ENCODE peak calls at places on chromosomes 11 and 22, in four cellular contexts. One of them, this sample, is unnamed.
A peak's percentile ranks its signal among the peaks of the same experiment; 100 is the strongest.

GRCh38 chr11:46557684-46558151 is 36.1 kb downstream of the AMBRA1 start:
- ATAC-seq in heart left ventricle: no peak
- ATAC-seq in lower lobe of right lung: peak; percentile 60
- ATAC-seq in pancreas: no peak
- ATAC-seq in this sample: peak; percentile 29

GRCh38 chr22:45783690-45784089 is 112.1 kb downstream of the ATXN10 start:
- ATAC-seq in pancreas: peak; percentile 33
- ATAC-seq in lower lobe of right lung: no peak
- ATAC-seq in heart left ventricle: no peak
- ATAC-seq in this sample: no peak

GRCh38 chr11:114124601-114125144 is 65.2 kb downstream of the ZBTB16 start:
- ATAC-seq in lower lobe of right lung: no peak
- ATAC-seq in pancreas: no peak
- ATAC-seq in heart left ventricle: peak; percentile 0
- ATAC-seq in this sample: no peak

GRCh38 chr11:66493124-66493523 is 12.9 kb downstream of the DPP3 start:
- ATAC-seq in pancreas: no peak
- ATAC-seq in heart left ventricle: no peak
- ATAC-seq in lower lobe of right lung: no peak
- ATAC-seq in this sample: no peak

GRCh38 chr11:8258771-8259170 is 4.9 kb downstream of the LMO1 start:
- ATAC-seq in pancreas: peak; percentile 73
- ATAC-seq in lower lobe of right lung: no peak
- ATAC-seq in heart left ventricle: peak; percentile 38
- ATAC-seq in this sample: peak; percentile 83

GRCh38 chr11:62613275-62613864 is 313 bp downstream of the ROM1 start:
- ATAC-seq in heart left ventricle: no peak
- ATAC-seq in lower lobe of right lung: no peak
- ATAC-seq in pancreas: no peak
- ATAC-seq in this sample: peak; percentile 12

GRCh38 chr11:77412814-77413213 is 61.1 kb downstream of the PAK1 start:
- ATAC-seq in lower lobe of right lung: no peak
- ATAC-seq in heart left ventricle: no peak
- ATAC-seq in pancreas: no peak
- ATAC-seq in this sample: no peak

GRCh38 chr11:57395905-57396623 is 5.6 kb upstream of the PRG2 start:
- ATAC-seq in lower lobe of right lung: no peak
- ATAC-seq in pancreas: no peak
- ATAC-seq in heart left ventricle: no peak
- ATAC-seq in this sample: no peak

GRCh38 chr11:82733444-82734119 is at the start of gene FAM181B:
- ATAC-seq in lower lobe of right lung: peak; percentile 62
- ATAC-seq in heart left ventricle: peak; percentile 77
- ATAC-seq in pancreas: peak; percentile 92
- ATAC-seq in this sample: peak; percentile 53

GRCh38 chr22:49970528-49971231 is 10.1 kb downstream of the PIM3 start:
- ATAC-seq in heart left ventricle: peak; percentile 95
- ATAC-seq in lower lobe of right lung: peak; percentile 92
- ATAC-seq in pancreas: peak; percentile 87
- ATAC-seq in this sample: peak; percentile 79

GRCh38 chr11:98564881-98565280 is 455.9 kb upstream of the CNTN5 start:
- ATAC-seq in lower lobe of right lung: no peak
- ATAC-seq in pancreas: no peak
- ATAC-seq in heart left ventricle: no peak
- ATAC-seq in this sample: no peak

GRCh38 chr11:77475206-77475605 is 1.3 kb upstream of the PAK1 start:
- ATAC-seq in pancreas: no peak
- ATAC-seq in lower lobe of right lung: no peak
- ATAC-seq in heart left ventricle: no peak
- ATAC-seq in this sample: no peak